ENCODE peak calls at places on chromosomes 16 and 17, in ten cellular contexts. One of them, this sample, is unnamed.

GRCh38 chr17:32813021-32813420 is 63.9 kb downstream of the MYO1D start:
- DNase-seq in cardiac fibroblast: peak
- DNase-seq in mammary epithelial cell: peak
- DNase-seq in transverse colon: no peak
- DNase-seq in PC-9: no peak
- DNase-seq in prostate gland: no peak
- DNase-seq in Caco-2: no peak
- DNase-seq in colonic mucosa: no peak
- DNase-seq in uterus: no peak
- DNase-seq in cardiac muscle cell: peak
- DNase-seq in this sample: peak

GRCh38 chr17:28180449-28180848 is 138.0 kb downstream of the NLK start:
- DNase-seq in cardiac fibroblast: peak
- DNase-seq in mammary epithelial cell: peak
- DNase-seq in transverse colon: no peak
- DNase-seq in PC-9: no peak
- DNase-seq in prostate gland: no peak
- DNase-seq in Caco-2: no peak
- DNase-seq in colonic mucosa: no peak
- DNase-seq in uterus: no peak
- DNase-seq in cardiac muscle cell: peak
- DNase-seq in this sample: peak

GRCh38 chr17:30584810-30585209 is 107.6 kb downstream of the GOSR1 start:
- DNase-seq in cardiac fibroblast: no peak
- DNase-seq in mammary epithelial cell: no peak
- DNase-seq in transverse colon: no peak
- DNase-seq in PC-9: no peak
- DNase-seq in prostate gland: no peak
- DNase-seq in Caco-2: no peak
- DNase-seq in colonic mucosa: no peak
- DNase-seq in uterus: no peak
- DNase-seq in cardiac muscle cell: no peak
- DNase-seq in this sample: no peak

GRCh38 chr17:80980397-80981061 is 11.1 kb upstream of the CHMP6 start:
- DNase-seq in cardiac fibroblast: peak
- DNase-seq in mammary epithelial cell: peak
- DNase-seq in transverse colon: no peak
- DNase-seq in PC-9: no peak
- DNase-seq in prostate gland: no peak
- DNase-seq in Caco-2: no peak
- DNase-seq in colonic mucosa: no peak
- DNase-seq in uterus: no peak
- DNase-seq in cardiac muscle cell: no peak
- DNase-seq in this sample: no peak

GRCh38 chr17:57735230-57735629 is 9.9 kb downstream of the CCDC182 start:
- DNase-seq in cardiac fibroblast: no peak
- DNase-seq in mammary epithelial cell: no peak
- DNase-seq in transverse colon: no peak
- DNase-seq in PC-9: no peak
- DNase-seq in prostate gland: no peak
- DNase-seq in Caco-2: no peak
- DNase-seq in colonic mucosa: no peak
- DNase-seq in uterus: no peak
- DNase-seq in cardiac muscle cell: no peak
- DNase-seq in this sample: no peak

GRCh38 chr16:1597154-1597553 is 14.7 kb downstream of the IFT140 start:
- DNase-seq in cardiac fibroblast: no peak
- DNase-seq in mammary epithelial cell: no peak
- DNase-seq in transverse colon: no peak
- DNase-seq in PC-9: no peak
- DNase-seq in prostate gland: no peak
- DNase-seq in Caco-2: no peak
- DNase-seq in colonic mucosa: no peak
- DNase-seq in uterus: no peak
- DNase-seq in cardiac muscle cell: no peak
- DNase-seq in this sample: no peak

GRCh38 chr17:75241996-75242460 is 19.4 kb downstream of the GGA3 start:
- DNase-seq in cardiac fibroblast: peak
- DNase-seq in mammary epithelial cell: no peak
- DNase-seq in transverse colon: no peak
- DNase-seq in PC-9: no peak
- DNase-seq in prostate gland: no peak
- DNase-seq in Caco-2: no peak
- DNase-seq in colonic mucosa: no peak
- DNase-seq in uterus: no peak
- DNase-seq in cardiac muscle cell: no peak
- DNase-seq in this sample: peak

GRCh38 chr16:69406780-69407331 is 17.6 kb upstream of the CYB5B start:
- DNase-seq in cardiac fibroblast: no peak
- DNase-seq in mammary epithelial cell: no peak
- DNase-seq in transverse colon: no peak
- DNase-seq in PC-9: peak
- DNase-seq in prostate gland: no peak
- DNase-seq in Caco-2: peak
- DNase-seq in colonic mucosa: no peak
- DNase-seq in uterus: no peak
- DNase-seq in cardiac muscle cell: no peak
- DNase-seq in this sample: no peak

GRCh38 chr17:8872036-8872704 is 4.7 kb upstream of the PIK3R6 start:
- DNase-seq in cardiac fibroblast: no peak
- DNase-seq in mammary epithelial cell: no peak
- DNase-seq in transverse colon: no peak
- DNase-seq in PC-9: no peak
- DNase-seq in prostate gland: no peak
- DNase-seq in Caco-2: peak
- DNase-seq in colonic mucosa: no peak
- DNase-seq in uterus: no peak
- DNase-seq in cardiac muscle cell: no peak
- DNase-seq in this sample: no peak

GRCh38 chr17:79573196-79573929 is 37.5 kb downstream of the RBFOX3 start:
- DNase-seq in cardiac fibroblast: peak
- DNase-seq in mammary epithelial cell: peak
- DNase-seq in transverse colon: no peak
- DNase-seq in PC-9: no peak
- DNase-seq in prostate gland: no peak
- DNase-seq in Caco-2: no peak
- DNase-seq in colonic mucosa: no peak
- DNase-seq in uterus: no peak
- DNase-seq in cardiac muscle cell: no peak
- DNase-seq in this sample: no peak

GRCh38 chr16:27701381-27701780 is 151.4 kb downstream of the KATNIP start:
- DNase-seq in cardiac fibroblast: no peak
- DNase-seq in mammary epithelial cell: no peak
- DNase-seq in transverse colon: no peak
- DNase-seq in PC-9: no peak
- DNase-seq in prostate gland: no peak
- DNase-seq in Caco-2: no peak
- DNase-seq in colonic mucosa: no peak
- DNase-seq in uterus: no peak
- DNase-seq in cardiac muscle cell: no peak
- DNase-seq in this sample: no peak
- TF ChIP-seq CTCF in cardiac fibroblast: no peak
- TF ChIP-seq CTCF in mammary epithelial cell: no peak
- TF ChIP-seq CTCF in transverse colon: no peak
- TF ChIP-seq CTCF in PC-9: no peak
- TF ChIP-seq CTCF in prostate gland: no peak
- TF ChIP-seq CTCF in Caco-2: no peak
- TF ChIP-seq CTCF in colonic mucosa: no peak
- TF ChIP-seq CTCF in uterus: no peak
- TF ChIP-seq CTCF in cardiac muscle cell: no peak
- TF ChIP-seq CTCF in this sample: no peak

GRCh38 chr17:45371414-45372324 is 54.8 kb upstream of the MAP3K14 start:
- DNase-seq in cardiac fibroblast: peak
- DNase-seq in mammary epithelial cell: peak
- DNase-seq in transverse colon: peak
- DNase-seq in PC-9: peak
- DNase-seq in prostate gland: peak
- DNase-seq in Caco-2: peak
- DNase-seq in colonic mucosa: peak
- DNase-seq in uterus: peak
- DNase-seq in cardiac muscle cell: peak
- DNase-seq in this sample: peak

GRCh38 chr17:45368661-45369060 is 51.8 kb upstream of the MAP3K14 start:
- DNase-seq in cardiac fibroblast: peak
- DNase-seq in mammary epithelial cell: no peak
- DNase-seq in transverse colon: no peak
- DNase-seq in PC-9: no peak
- DNase-seq in prostate gland: no peak
- DNase-seq in Caco-2: no peak
- DNase-seq in colonic mucosa: no peak
- DNase-seq in uterus: no peak
- DNase-seq in cardiac muscle cell: peak
- DNase-seq in this sample: peak

GRCh38 chr17:45370949-45371413 is 54.2 kb upstream of the MAP3K14 start:
- DNase-seq in cardiac fibroblast: peak
- DNase-seq in mammary epithelial cell: peak
- DNase-seq in transverse colon: no peak
- DNase-seq in PC-9: peak
- DNase-seq in prostate gland: no peak
- DNase-seq in Caco-2: no peak
- DNase-seq in colonic mucosa: no peak
- DNase-seq in uterus: no peak
- DNase-seq in cardiac muscle cell: no peak
- DNase-seq in this sample: peak

GRCh38 chr17:45374501-45374900 is 57.7 kb upstream of the MAP3K14 start:
- DNase-seq in cardiac fibroblast: no peak
- DNase-seq in mammary epithelial cell: no peak
- DNase-seq in transverse colon: no peak
- DNase-seq in PC-9: no peak
- DNase-seq in prostate gland: no peak
- DNase-seq in Caco-2: no peak
- DNase-seq in colonic mucosa: no peak
- DNase-seq in uterus: no peak
- DNase-seq in cardiac muscle cell: no peak
- DNase-seq in this sample: no peak

GRCh38 chr17:45372325-45372869 is 55.6 kb upstream of the MAP3K14 start:
- DNase-seq in cardiac fibroblast: no peak
- DNase-seq in mammary epithelial cell: no peak
- DNase-seq in transverse colon: no peak
- DNase-seq in PC-9: peak
- DNase-seq in prostate gland: no peak
- DNase-seq in Caco-2: no peak
- DNase-seq in colonic mucosa: no peak
- DNase-seq in uterus: no peak
- DNase-seq in cardiac muscle cell: peak
- DNase-seq in this sample: no peak
- H3K4me3 ChIP-seq in cardiac fibroblast: no peak
- H3K4me3 ChIP-seq in mammary epithelial cell: no peak
- H3K4me3 ChIP-seq in transverse colon: no peak
- H3K4me3 ChIP-seq in PC-9: peak
- H3K4me3 ChIP-seq in prostate gland: no peak
- H3K4me3 ChIP-seq in Caco-2: no peak
- H3K4me3 ChIP-seq in colonic mucosa: no peak
- H3K4me3 ChIP-seq in uterus: no peak
- H3K4me3 ChIP-seq in cardiac muscle cell: no peak
- H3K4me3 ChIP-seq in this sample: peak

GRCh38 chr17:43987131-43988021 is 17.0 kb upstream of the NAGS start:
- DNase-seq in cardiac fibroblast: no peak
- DNase-seq in mammary epithelial cell: no peak
- DNase-seq in transverse colon: no peak
- DNase-seq in PC-9: no peak
- DNase-seq in prostate gland: no peak
- DNase-seq in Caco-2: no peak
- DNase-seq in colonic mucosa: no peak
- DNase-seq in uterus: no peak
- DNase-seq in cardiac muscle cell: no peak
- DNase-seq in this sample: no peak

GRCh38 chr17:43983515-43984411 is 20.7 kb upstream of the NAGS start:
- DNase-seq in cardiac fibroblast: no peak
- DNase-seq in mammary epithelial cell: no peak
- DNase-seq in transverse colon: peak
- DNase-seq in PC-9: no peak
- DNase-seq in prostate gland: no peak
- DNase-seq in Caco-2: peak
- DNase-seq in colonic mucosa: peak
- DNase-seq in uterus: no peak
- DNase-seq in cardiac muscle cell: no peak
- DNase-seq in this sample: no peak

GRCh38 chr17:43984521-43984920 is 19.9 kb upstream of the NAGS start:
- DNase-seq in cardiac fibroblast: no peak
- DNase-seq in mammary epithelial cell: no peak
- DNase-seq in transverse colon: no peak
- DNase-seq in PC-9: no peak
- DNase-seq in prostate gland: no peak
- DNase-seq in Caco-2: no peak
- DNase-seq in colonic mucosa: no peak
- DNase-seq in uterus: no peak
- DNase-seq in cardiac muscle cell: no peak
- DNase-seq in this sample: no peak

GRCh38 chr17:43988301-43988700 is 16.1 kb upstream of the NAGS start:
- DNase-seq in cardiac fibroblast: no peak
- DNase-seq in mammary epithelial cell: no peak
- DNase-seq in transverse colon: no peak
- DNase-seq in PC-9: no peak
- DNase-seq in prostate gland: no peak
- DNase-seq in Caco-2: no peak
- DNase-seq in colonic mucosa: no peak
- DNase-seq in uterus: no peak
- DNase-seq in cardiac muscle cell: no peak
- DNase-seq in this sample: no peak

DNA sequence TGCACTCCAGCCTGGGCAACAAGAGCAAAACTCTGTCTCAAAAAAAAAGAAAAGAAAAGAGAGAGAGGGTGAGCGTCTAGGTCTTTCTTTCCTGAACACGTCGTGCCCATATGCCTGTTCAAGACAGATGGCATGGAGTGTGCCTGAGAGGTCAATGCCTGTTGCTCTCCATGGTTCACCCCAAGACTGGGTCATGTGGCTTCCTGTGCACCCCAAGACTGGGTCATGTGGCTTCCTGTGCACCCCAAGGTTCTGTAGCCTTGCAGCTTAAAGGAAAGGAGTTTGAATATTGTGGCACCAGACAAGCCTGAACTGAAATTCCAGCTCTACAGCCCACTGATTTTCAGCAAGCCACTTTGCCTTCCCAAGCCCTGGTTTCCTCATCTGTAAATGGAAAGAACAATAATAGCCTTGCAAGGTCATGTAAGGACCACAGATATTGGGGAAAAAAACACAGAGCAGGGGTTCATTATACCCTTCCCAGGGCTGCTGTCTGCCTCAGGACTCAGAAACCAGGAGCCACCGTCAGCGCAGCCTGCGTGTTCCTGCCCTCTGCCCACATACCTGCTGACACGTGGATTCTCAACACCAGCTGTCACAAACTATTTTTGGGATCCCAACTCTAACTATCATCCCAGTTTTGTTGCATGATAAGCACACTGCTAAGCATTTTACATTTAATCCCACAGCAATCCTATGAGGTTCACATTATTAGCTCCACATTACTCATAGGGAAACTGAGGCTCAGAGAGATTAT is 18.0 kb upstream of the NAGS start:
- DNase-seq in cardiac fibroblast: no peak
- DNase-seq in mammary epithelial cell: no peak
- DNase-seq in transverse colon: no peak
- DNase-seq in PC-9: no peak
- DNase-seq in prostate gland: no peak
- DNase-seq in Caco-2: no peak
- DNase-seq in colonic mucosa: no peak
- DNase-seq in uterus: no peak
- DNase-seq in cardiac muscle cell: no peak
- DNase-seq in this sample: no peak
- TF ChIP-seq CTCF in cardiac fibroblast: no peak
- TF ChIP-seq CTCF in mammary epithelial cell: no peak
- TF ChIP-seq CTCF in transverse colon: no peak
- TF ChIP-seq CTCF in PC-9: no peak
- TF ChIP-seq CTCF in prostate gland: no peak
- TF ChIP-seq CTCF in Caco-2: no peak
- TF ChIP-seq CTCF in colonic mucosa: no peak
- TF ChIP-seq CTCF in uterus: no peak
- TF ChIP-seq CTCF in cardiac muscle cell: no peak
- TF ChIP-seq CTCF in this sample: no peak

GRCh38 chr16:30985401-30986128 is 558 bp downstream of the HSD3B7 start:
- DNase-seq in cardiac fibroblast: no peak
- DNase-seq in mammary epithelial cell: peak
- DNase-seq in transverse colon: peak
- DNase-seq in PC-9: peak
- DNase-seq in prostate gland: peak
- DNase-seq in Caco-2: peak
- DNase-seq in colonic mucosa: peak
- DNase-seq in uterus: peak
- DNase-seq in cardiac muscle cell: no peak
- DNase-seq in this sample: no peak
- H3K4me3 ChIP-seq in cardiac fibroblast: peak
- H3K4me3 ChIP-seq in mammary epithelial cell: peak
- H3K4me3 ChIP-seq in transverse colon: peak
- H3K4me3 ChIP-seq in PC-9: peak
- H3K4me3 ChIP-seq in prostate gland: peak
- H3K4me3 ChIP-seq in Caco-2: no peak
- H3K4me3 ChIP-seq in colonic mucosa: peak
- H3K4me3 ChIP-seq in uterus: peak
- H3K4me3 ChIP-seq in cardiac muscle cell: no peak
- H3K4me3 ChIP-seq in this sample: peak